ENCODE peak calls at places on chromosomes 12 and 14, in eight cellular contexts. One of them, this sample, is unnamed.

GRCh38 chr12:113082486-113083148 is 26.1 kb downstream of the DTX1 start:
- DNase-seq in NCI-H2081: no peak
- DNase-seq in stomach: no peak
- DNase-seq in AG09309: no peak
- DNase-seq in GM12865: peak
- DNase-seq in astrocyte: no peak
- DNase-seq in stimulated activated CD8-positive, alpha-beta memory T cell treated with anti-CD3 and anti-CD28 coated beads, Interleukin-4, amount 100 ng/mL, for 1 hour: no peak
- DNase-seq in DMS 273 treated with DMSO at 0.1 percent for 48 hours: no peak
- DNase-seq in this sample: no peak

GRCh38 chr12:67780580-67781084 is 132.1 kb downstream of the DYRK2 start:
- DNase-seq in NCI-H2081: no peak
- DNase-seq in stomach: no peak
- DNase-seq in DMS 273 treated with DMSO at 0.1 percent for 48 hours: no peak
- DNase-seq in GM12865: no peak
- DNase-seq in AG09309: no peak
- DNase-seq in astrocyte: no peak
- DNase-seq in stimulated activated CD8-positive, alpha-beta memory T cell treated with anti-CD3 and anti-CD28 coated beads, Interleukin-4, amount 100 ng/mL, for 1 hour: no peak
- DNase-seq in this sample: no peak

GRCh38 chr12:53198470-53199110 is 8.5 kb downstream of the ITGB7 start:
- DNase-seq in stomach: no peak
- DNase-seq in NCI-H2081: no peak
- DNase-seq in GM12865: no peak
- DNase-seq in astrocyte: no peak
- DNase-seq in DMS 273 treated with DMSO at 0.1 percent for 48 hours: no peak
- DNase-seq in stimulated activated CD8-positive, alpha-beta memory T cell treated with anti-CD3 and anti-CD28 coated beads, Interleukin-4, amount 100 ng/mL, for 1 hour: no peak
- DNase-seq in AG09309: no peak
- DNase-seq in this sample: no peak

GRCh38 chr14:69288956-69289705 is 29.2 kb downstream of the GALNT16 start:
- DNase-seq in stimulated activated CD8-positive, alpha-beta memory T cell treated with anti-CD3 and anti-CD28 coated beads, Interleukin-4, amount 100 ng/mL, for 1 hour: no peak
- DNase-seq in DMS 273 treated with DMSO at 0.1 percent for 48 hours: no peak
- DNase-seq in NCI-H2081: no peak
- DNase-seq in AG09309: no peak
- DNase-seq in GM12865: no peak
- DNase-seq in stomach: no peak
- DNase-seq in astrocyte: no peak
- DNase-seq in this sample: no peak

GRCh38 chr12:101671157-101671791 is 26.2 kb upstream of the CHPT1 start:
- DNase-seq in stomach: peak
- DNase-seq in stimulated activated CD8-positive, alpha-beta memory T cell treated with anti-CD3 and anti-CD28 coated beads, Interleukin-4, amount 100 ng/mL, for 1 hour: no peak
- DNase-seq in AG09309: no peak
- DNase-seq in astrocyte: no peak
- DNase-seq in GM12865: peak
- DNase-seq in NCI-H2081: no peak
- DNase-seq in DMS 273 treated with DMSO at 0.1 percent for 48 hours: no peak
- DNase-seq in this sample: no peak

GRCh38 chr12:55847603-55848329 is 5.0 kb upstream of the MMP19 start:
- DNase-seq in astrocyte: peak
- DNase-seq in DMS 273 treated with DMSO at 0.1 percent for 48 hours: no peak
- DNase-seq in AG09309: peak
- DNase-seq in stimulated activated CD8-positive, alpha-beta memory T cell treated with anti-CD3 and anti-CD28 coated beads, Interleukin-4, amount 100 ng/mL, for 1 hour: no peak
- DNase-seq in stomach: peak
- DNase-seq in GM12865: no peak
- DNase-seq in NCI-H2081: no peak
- DNase-seq in this sample: no peak

GRCh38 chr14:94483729-94484275 is 7.8 kb upstream of the SERPINA9 start:
- DNase-seq in NCI-H2081: no peak
- DNase-seq in GM12865: no peak
- DNase-seq in DMS 273 treated with DMSO at 0.1 percent for 48 hours: no peak
- DNase-seq in astrocyte: peak
- DNase-seq in stomach: no peak
- DNase-seq in stimulated activated CD8-positive, alpha-beta memory T cell treated with anti-CD3 and anti-CD28 coated beads, Interleukin-4, amount 100 ng/mL, for 1 hour: no peak
- DNase-seq in AG09309: no peak
- DNase-seq in this sample: no peak

GRCh38 chr12:68198490-68199086 is 27.0 kb downstream of the IL26 start:
- DNase-seq in stomach: no peak
- DNase-seq in AG09309: no peak
- DNase-seq in NCI-H2081: no peak
- DNase-seq in GM12865: no peak
- DNase-seq in stimulated activated CD8-positive, alpha-beta memory T cell treated with anti-CD3 and anti-CD28 coated beads, Interleukin-4, amount 100 ng/mL, for 1 hour: no peak
- DNase-seq in astrocyte: no peak
- DNase-seq in DMS 273 treated with DMSO at 0.1 percent for 48 hours: no peak
- DNase-seq in this sample: no peak

GRCh38 chr12:12524128-12524527 is 38.5 kb downstream of the DUSP16 start:
- DNase-seq in NCI-H2081: no peak
- DNase-seq in DMS 273 treated with DMSO at 0.1 percent for 48 hours: no peak
- DNase-seq in astrocyte: no peak
- DNase-seq in stomach: no peak
- DNase-seq in GM12865: no peak
- DNase-seq in AG09309: no peak
- DNase-seq in stimulated activated CD8-positive, alpha-beta memory T cell treated with anti-CD3 and anti-CD28 coated beads, Interleukin-4, amount 100 ng/mL, for 1 hour: no peak
- DNase-seq in this sample: no peak

GRCh38 chr12:54565658-54566552 is 16.5 kb downstream of the PDE1B start:
- DNase-seq in stimulated activated CD8-positive, alpha-beta memory T cell treated with anti-CD3 and anti-CD28 coated beads, Interleukin-4, amount 100 ng/mL, for 1 hour: no peak
- DNase-seq in AG09309: no peak
- DNase-seq in astrocyte: no peak
- DNase-seq in stomach: no peak
- DNase-seq in NCI-H2081: no peak
- DNase-seq in DMS 273 treated with DMSO at 0.1 percent for 48 hours: no peak
- DNase-seq in GM12865: no peak
- DNase-seq in this sample: no peak

GRCh38 chr12:1007276-1007675 is 16.3 kb downstream of the ERC1 start:
- DNase-seq in DMS 273 treated with DMSO at 0.1 percent for 48 hours: no peak
- DNase-seq in AG09309: no peak
- DNase-seq in stomach: no peak
- DNase-seq in GM12865: no peak
- DNase-seq in NCI-H2081: no peak
- DNase-seq in astrocyte: no peak
- DNase-seq in stimulated activated CD8-positive, alpha-beta memory T cell treated with anti-CD3 and anti-CD28 coated beads, Interleukin-4, amount 100 ng/mL, for 1 hour: no peak
- DNase-seq in this sample: no peak

GRCh38 chr14:43687866-43688265 is 819.2 kb downstream of the FSCB start:
- DNase-seq in stimulated activated CD8-positive, alpha-beta memory T cell treated with anti-CD3 and anti-CD28 coated beads, Interleukin-4, amount 100 ng/mL, for 1 hour: no peak
- DNase-seq in NCI-H2081: no peak
- DNase-seq in astrocyte: peak
- DNase-seq in DMS 273 treated with DMSO at 0.1 percent for 48 hours: no peak
- DNase-seq in GM12865: no peak
- DNase-seq in AG09309: peak
- DNase-seq in stomach: no peak
- DNase-seq in this sample: no peak

GRCh38 chr12:92144631-92145480 is 790 bp downstream of the BTG1 start:
- DNase-seq in astrocyte: peak
- DNase-seq in stimulated activated CD8-positive, alpha-beta memory T cell treated with anti-CD3 and anti-CD28 coated beads, Interleukin-4, amount 100 ng/mL, for 1 hour: peak
- DNase-seq in DMS 273 treated with DMSO at 0.1 percent for 48 hours: no peak
- DNase-seq in stomach: peak
- DNase-seq in NCI-H2081: peak
- DNase-seq in GM12865: peak
- DNase-seq in AG09309: no peak
- DNase-seq in this sample: no peak

GRCh38 chr14:59061292-59061691 is 127.2 kb upstream of the DAAM1 start:
- DNase-seq in DMS 273 treated with DMSO at 0.1 percent for 48 hours: no peak
- DNase-seq in stomach: no peak
- DNase-seq in stimulated activated CD8-positive, alpha-beta memory T cell treated with anti-CD3 and anti-CD28 coated beads, Interleukin-4, amount 100 ng/mL, for 1 hour: no peak
- DNase-seq in astrocyte: no peak
- DNase-seq in AG09309: no peak
- DNase-seq in GM12865: no peak
- DNase-seq in NCI-H2081: no peak
- DNase-seq in this sample: no peak

GRCh38 chr14:57247283-57247682 is 21.4 kb downstream of the EXOC5 start:
- DNase-seq in astrocyte: no peak
- DNase-seq in NCI-H2081: no peak
- DNase-seq in AG09309: no peak
- DNase-seq in stomach: no peak
- DNase-seq in DMS 273 treated with DMSO at 0.1 percent for 48 hours: no peak
- DNase-seq in GM12865: no peak
- DNase-seq in stimulated activated CD8-positive, alpha-beta memory T cell treated with anti-CD3 and anti-CD28 coated beads, Interleukin-4, amount 100 ng/mL, for 1 hour: no peak
- DNase-seq in this sample: no peak

GRCh38 chr14:83924259-83924658 is 1605.7 kb upstream of the FLRT2 start:
- DNase-seq in DMS 273 treated with DMSO at 0.1 percent for 48 hours: no peak
- DNase-seq in stomach: no peak
- DNase-seq in NCI-H2081: no peak
- DNase-seq in stimulated activated CD8-positive, alpha-beta memory T cell treated with anti-CD3 and anti-CD28 coated beads, Interleukin-4, amount 100 ng/mL, for 1 hour: no peak
- DNase-seq in astrocyte: no peak
- DNase-seq in GM12865: no peak
- DNase-seq in AG09309: no peak
- DNase-seq in this sample: no peak

GRCh38 chr14:69501362-69501964 is 16.9 kb downstream of the PLEKHD1 start:
- DNase-seq in DMS 273 treated with DMSO at 0.1 percent for 48 hours: peak
- DNase-seq in astrocyte: no peak
- DNase-seq in stomach: no peak
- DNase-seq in GM12865: no peak
- DNase-seq in AG09309: no peak
- DNase-seq in NCI-H2081: peak
- DNase-seq in stimulated activated CD8-positive, alpha-beta memory T cell treated with anti-CD3 and anti-CD28 coated beads, Interleukin-4, amount 100 ng/mL, for 1 hour: no peak
- DNase-seq in this sample: peak

GRCh38 chr14:102819176-102819628 is 42.0 kb downstream of the TRAF3 start:
- DNase-seq in DMS 273 treated with DMSO at 0.1 percent for 48 hours: no peak
- DNase-seq in stomach: peak
- DNase-seq in GM12865: peak
- DNase-seq in AG09309: no peak
- DNase-seq in NCI-H2081: no peak
- DNase-seq in astrocyte: no peak
- DNase-seq in stimulated activated CD8-positive, alpha-beta memory T cell treated with anti-CD3 and anti-CD28 coated beads, Interleukin-4, amount 100 ng/mL, for 1 hour: no peak
- DNase-seq in this sample: no peak

GRCh38 chr12:93273834-93274705 is 103.7 kb upstream of the NUDT4 start:
- DNase-seq in stimulated activated CD8-positive, alpha-beta memory T cell treated with anti-CD3 and anti-CD28 coated beads, Interleukin-4, amount 100 ng/mL, for 1 hour: no peak
- DNase-seq in AG09309: no peak
- DNase-seq in astrocyte: no peak
- DNase-seq in NCI-H2081: no peak
- DNase-seq in stomach: no peak
- DNase-seq in DMS 273 treated with DMSO at 0.1 percent for 48 hours: no peak
- DNase-seq in GM12865: no peak
- DNase-seq in this sample: no peak

GRCh38 chr14:39430762-39431415 is 1.3 kb downstream of the FBXO33 start:
- DNase-seq in DMS 273 treated with DMSO at 0.1 percent for 48 hours: no peak
- DNase-seq in NCI-H2081: no peak
- DNase-seq in stimulated activated CD8-positive, alpha-beta memory T cell treated with anti-CD3 and anti-CD28 coated beads, Interleukin-4, amount 100 ng/mL, for 1 hour: no peak
- DNase-seq in astrocyte: no peak
- DNase-seq in AG09309: no peak
- DNase-seq in GM12865: peak
- DNase-seq in stomach: no peak
- DNase-seq in this sample: no peak

GRCh38 chr12:95277139-95277538 is 59.5 kb downstream of the VEZT start:
- DNase-seq in stimulated activated CD8-positive, alpha-beta memory T cell treated with anti-CD3 and anti-CD28 coated beads, Interleukin-4, amount 100 ng/mL, for 1 hour: no peak
- DNase-seq in DMS 273 treated with DMSO at 0.1 percent for 48 hours: peak
- DNase-seq in NCI-H2081: no peak
- DNase-seq in astrocyte: peak
- DNase-seq in GM12865: no peak
- DNase-seq in stomach: no peak
- DNase-seq in AG09309: peak
- DNase-seq in this sample: peak

GRCh38 chr12:115257791-115258190 is 573.8 kb upstream of the TBX3 start:
- DNase-seq in stimulated activated CD8-positive, alpha-beta memory T cell treated with anti-CD3 and anti-CD28 coated beads, Interleukin-4, amount 100 ng/mL, for 1 hour: no peak
- DNase-seq in AG09309: peak
- DNase-seq in stomach: no peak
- DNase-seq in astrocyte: peak
- DNase-seq in NCI-H2081: no peak
- DNase-seq in DMS 273 treated with DMSO at 0.1 percent for 48 hours: no peak
- DNase-seq in GM12865: no peak
- DNase-seq in this sample: no peak

GRCh38 chr14:50045039-50045711 is 71.2 kb downstream of the VCPKMT start:
- DNase-seq in DMS 273 treated with DMSO at 0.1 percent for 48 hours: no peak
- DNase-seq in GM12865: peak
- DNase-seq in astrocyte: peak
- DNase-seq in AG09309: peak
- DNase-seq in stomach: peak
- DNase-seq in stimulated activated CD8-positive, alpha-beta memory T cell treated with anti-CD3 and anti-CD28 coated beads, Interleukin-4, amount 100 ng/mL, for 1 hour: peak
- DNase-seq in NCI-H2081: no peak
- DNase-seq in this sample: no peak

GRCh38 chr12:96094201-96094600 is 58.8 kb upstream of the LTA4H start:
- DNase-seq in stomach: peak
- DNase-seq in AG09309: no peak
- DNase-seq in NCI-H2081: peak
- DNase-seq in DMS 273 treated with DMSO at 0.1 percent for 48 hours: no peak
- DNase-seq in stimulated activated CD8-positive, alpha-beta memory T cell treated with anti-CD3 and anti-CD28 coated beads, Interleukin-4, amount 100 ng/mL, for 1 hour: no peak
- DNase-seq in astrocyte: no peak
- DNase-seq in GM12865: no peak
- DNase-seq in this sample: no peak

GRCh38 chr12:99043319-99043914 is 398.3 kb downstream of the APAF1 start:
- DNase-seq in AG09309: peak
- DNase-seq in stomach: peak
- DNase-seq in astrocyte: peak
- DNase-seq in NCI-H2081: peak
- DNase-seq in GM12865: peak
- DNase-seq in stimulated activated CD8-positive, alpha-beta memory T cell treated with anti-CD3 and anti-CD28 coated beads, Interleukin-4, amount 100 ng/mL, for 1 hour: no peak
- DNase-seq in DMS 273 treated with DMSO at 0.1 percent for 48 hours: no peak
- DNase-seq in this sample: peak

GRCh38 chr12:52395761-52396434 is 10.2 kb downstream of the KRT82 start:
- DNase-seq in stimulated activated CD8-positive, alpha-beta memory T cell treated with anti-CD3 and anti-CD28 coated beads, Interleukin-4, amount 100 ng/mL, for 1 hour: no peak
- DNase-seq in AG09309: no peak
- DNase-seq in DMS 273 treated with DMSO at 0.1 percent for 48 hours: no peak
- DNase-seq in NCI-H2081: peak
- DNase-seq in GM12865: peak
- DNase-seq in astrocyte: no peak
- DNase-seq in stomach: no peak
- DNase-seq in this sample: peak

GRCh38 chr12:92297932-92298681 is 152.5 kb upstream of the BTG1 start:
- DNase-seq in AG09309: peak
- DNase-seq in stomach: no peak
- DNase-seq in GM12865: peak
- DNase-seq in astrocyte: peak
- DNase-seq in NCI-H2081: no peak
- DNase-seq in stimulated activated CD8-positive, alpha-beta memory T cell treated with anti-CD3 and anti-CD28 coated beads, Interleukin-4, amount 100 ng/mL, for 1 hour: no peak
- DNase-seq in DMS 273 treated with DMSO at 0.1 percent for 48 hours: no peak
- DNase-seq in this sample: no peak

GRCh38 chr12:11862794-11863193 is 207.9 kb upstream of the BCL2L14 start:
- DNase-seq in stomach: no peak
- DNase-seq in NCI-H2081: no peak
- DNase-seq in GM12865: peak
- DNase-seq in AG09309: no peak
- DNase-seq in DMS 273 treated with DMSO at 0.1 percent for 48 hours: no peak
- DNase-seq in stimulated activated CD8-positive, alpha-beta memory T cell treated with anti-CD3 and anti-CD28 coated beads, Interleukin-4, amount 100 ng/mL, for 1 hour: no peak
- DNase-seq in astrocyte: peak
- DNase-seq in this sample: no peak

GRCh38 chr12:57276935-57277563 is 26.1 kb upstream of the STAC3 start:
- DNase-seq in AG09309: no peak
- DNase-seq in NCI-H2081: no peak
- DNase-seq in DMS 273 treated with DMSO at 0.1 percent for 48 hours: no peak
- DNase-seq in astrocyte: no peak
- DNase-seq in stomach: peak
- DNase-seq in GM12865: peak
- DNase-seq in stimulated activated CD8-positive, alpha-beta memory T cell treated with anti-CD3 and anti-CD28 coated beads, Interleukin-4, amount 100 ng/mL, for 1 hour: no peak
- DNase-seq in this sample: no peak

GRCh38 chr14:39266871-39267591 is 33.3 kb downstream of the MIA2 start:
- DNase-seq in astrocyte: peak
- DNase-seq in DMS 273 treated with DMSO at 0.1 percent for 48 hours: peak
- DNase-seq in GM12865: peak
- DNase-seq in stomach: peak
- DNase-seq in stimulated activated CD8-positive, alpha-beta memory T cell treated with anti-CD3 and anti-CD28 coated beads, Interleukin-4, amount 100 ng/mL, for 1 hour: peak
- DNase-seq in NCI-H2081: peak
- DNase-seq in AG09309: no peak
- DNase-seq in this sample: peak

GRCh38 chr14:67768219-67768618 is 48.2 kb downstream of the ZFYVE26 start:
- DNase-seq in stomach: no peak
- DNase-seq in AG09309: no peak
- DNase-seq in astrocyte: no peak
- DNase-seq in NCI-H2081: no peak
- DNase-seq in stimulated activated CD8-positive, alpha-beta memory T cell treated with anti-CD3 and anti-CD28 coated beads, Interleukin-4, amount 100 ng/mL, for 1 hour: no peak
- DNase-seq in GM12865: no peak
- DNase-seq in DMS 273 treated with DMSO at 0.1 percent for 48 hours: no peak
- DNase-seq in this sample: no peak

This sample was measured in NCI-H1694 treated with DMSO at 0.1 percent for 48 hours.